ENCODE peak calls at places on chromosomes 11 and 22, in five cellular contexts. One of them, this sample, is unnamed.

GRCh38 chr11:120710354-120711187 is 199.0 kb downstream of the GRIK4 start:
- ATAC-seq in GM12878: peak; percentile 45
- ATAC-seq in upper lobe of left lung: peak; percentile 86
- ATAC-seq in HepG2: peak; percentile 90
- ATAC-seq in K562: no peak
- ATAC-seq in this sample: peak; percentile 81

GRCh38 chr11:17498058-17498457 is 21.4 kb upstream of the ABCC8 start:
- ATAC-seq in GM12878: no peak
- ATAC-seq in upper lobe of left lung: no peak
- ATAC-seq in HepG2: no peak
- ATAC-seq in K562: no peak
- ATAC-seq in this sample: no peak

GRCh38 chr11:95339554-95339953 is 108.6 kb upstream of the SESN3 start:
- ATAC-seq in GM12878: peak; percentile 56
- ATAC-seq in upper lobe of left lung: no peak
- ATAC-seq in HepG2: no peak
- ATAC-seq in K562: no peak
- ATAC-seq in this sample: no peak

GRCh38 chr11:43788394-43788793 is 92.2 kb upstream of the ALKBH3 start:
- ATAC-seq in GM12878: no peak
- ATAC-seq in upper lobe of left lung: peak; percentile 69
- ATAC-seq in HepG2: no peak
- ATAC-seq in K562: no peak
- ATAC-seq in this sample: no peak

GRCh38 chr22:42984397-42984796 is 30.6 kb downstream of the PACSIN2 start:
- ATAC-seq in GM12878: no peak
- ATAC-seq in upper lobe of left lung: no peak
- ATAC-seq in HepG2: no peak
- ATAC-seq in K562: no peak
- ATAC-seq in this sample: no peak

GRCh38 chr22:44625981-44626687 is 75.9 kb upstream of the PRR5 start:
- ATAC-seq in GM12878: peak; percentile 94
- ATAC-seq in upper lobe of left lung: peak; percentile 84
- ATAC-seq in HepG2: peak; percentile 81
- ATAC-seq in K562: peak; percentile 88
- ATAC-seq in this sample: peak; percentile 66

GRCh38 chr11:130865091-130865771 is 51.0 kb downstream of the SNX19 start:
- ATAC-seq in GM12878: no peak
- ATAC-seq in upper lobe of left lung: no peak
- ATAC-seq in HepG2: peak; percentile 74
- ATAC-seq in K562: peak; percentile 43
- ATAC-seq in this sample: no peak

GRCh38 chr22:44088976-44089570 is 65.0 kb downstream of the PARVB start:
- ATAC-seq in GM12878: no peak
- ATAC-seq in upper lobe of left lung: no peak
- ATAC-seq in HepG2: no peak
- ATAC-seq in K562: no peak
- ATAC-seq in this sample: no peak

GRCh38 chr11:88206746-88207145 is 31.5 kb upstream of the RAB38 start:
- ATAC-seq in GM12878: peak; percentile 83
- ATAC-seq in upper lobe of left lung: no peak
- ATAC-seq in HepG2: no peak
- ATAC-seq in K562: no peak
- ATAC-seq in this sample: no peak

GRCh38 chr11:61359541-61359940 is 2.1 kb downstream of the CYB561A3 start:
- ATAC-seq in GM12878: no peak
- ATAC-seq in upper lobe of left lung: no peak
- ATAC-seq in HepG2: no peak
- ATAC-seq in K562: no peak
- ATAC-seq in this sample: no peak

GRCh38 chr11:32817843-32818183 is 11.9 kb upstream of the PRRG4 start:
- ATAC-seq in GM12878: no peak
- ATAC-seq in upper lobe of left lung: no peak
- ATAC-seq in HepG2: no peak
- ATAC-seq in K562: no peak
- ATAC-seq in this sample: no peak

GRCh38 chr22:17121235-17122195 is at the start of gene TMEM121B:
- ATAC-seq in GM12878: no peak
- ATAC-seq in upper lobe of left lung: peak; percentile 73
- ATAC-seq in HepG2: peak; percentile 56
- ATAC-seq in K562: peak; percentile 49
- ATAC-seq in this sample: peak; percentile 28

GRCh38 chr11:61826930-61827572 is 1.0 kb upstream of the FADS2 start:
- ATAC-seq in GM12878: peak; percentile 27
- ATAC-seq in upper lobe of left lung: peak; percentile 15
- ATAC-seq in HepG2: no peak
- ATAC-seq in K562: no peak
- ATAC-seq in this sample: peak; percentile 1

GRCh38 chr11:73195191-73196007 is 22.7 kb upstream of the P2RY2 start:
- ATAC-seq in GM12878: no peak
- ATAC-seq in upper lobe of left lung: no peak
- ATAC-seq in HepG2: peak; percentile 29
- ATAC-seq in K562: no peak
- ATAC-seq in this sample: no peak

GRCh38 chr11:120212259-120212888 is 1.5 kb downstream of the OAF start:
- ATAC-seq in GM12878: no peak
- ATAC-seq in upper lobe of left lung: no peak
- ATAC-seq in HepG2: no peak
- ATAC-seq in K562: peak; percentile 6
- ATAC-seq in this sample: no peak

GRCh38 chr11:57477507-57478189 is 17.3 kb downstream of the RTN4RL2 start:
- ATAC-seq in GM12878: no peak
- ATAC-seq in upper lobe of left lung: peak; percentile 7
- ATAC-seq in HepG2: no peak
- ATAC-seq in K562: no peak
- ATAC-seq in this sample: no peak

GRCh38 chr11:36014499-36014898 is 70.6 kb downstream of the LDLRAD3 start:
- ATAC-seq in GM12878: peak; percentile 34
- ATAC-seq in upper lobe of left lung: no peak
- ATAC-seq in HepG2: no peak
- ATAC-seq in K562: no peak
- ATAC-seq in this sample: no peak

GRCh38 chr11:29783506-29783905 is 233.3 kb downstream of the KCNA4 start:
- ATAC-seq in GM12878: no peak
- ATAC-seq in upper lobe of left lung: no peak
- ATAC-seq in HepG2: no peak
- ATAC-seq in K562: no peak
- ATAC-seq in this sample: no peak

GRCh38 chr11:12390687-12391110 is 13.3 kb downstream of the PARVA start:
- ATAC-seq in GM12878: no peak
- ATAC-seq in upper lobe of left lung: peak; percentile 20
- ATAC-seq in HepG2: no peak
- ATAC-seq in K562: no peak
- ATAC-seq in this sample: peak; percentile 55

GRCh38 chr22:17717708-17718107 is 56.6 kb downstream of the BID start:
- ATAC-seq in GM12878: no peak
- ATAC-seq in upper lobe of left lung: no peak
- ATAC-seq in HepG2: no peak
- ATAC-seq in K562: no peak
- ATAC-seq in this sample: peak; percentile 68

GRCh38 chr22:48517039-48518030 is 1310.3 kb downstream of the BRD1 start:
- ATAC-seq in GM12878: no peak
- ATAC-seq in upper lobe of left lung: no peak
- ATAC-seq in HepG2: peak; percentile 83
- ATAC-seq in K562: no peak
- ATAC-seq in this sample: no peak

GRCh38 chr11:62182147-62182869 is 7.7 kb upstream of the SCGB1D1 start:
- ATAC-seq in GM12878: no peak
- ATAC-seq in upper lobe of left lung: no peak
- ATAC-seq in HepG2: no peak
- ATAC-seq in K562: no peak
- ATAC-seq in this sample: no peak

GRCh38 chr22:45980776-45981175 is 3.8 kb upstream of the WNT7B start:
- ATAC-seq in GM12878: no peak
- ATAC-seq in upper lobe of left lung: no peak
- ATAC-seq in HepG2: no peak
- ATAC-seq in K562: no peak
- ATAC-seq in this sample: no peak

GRCh38 chr22:45984316-45984916 is 7.5 kb upstream of the WNT7B start:
- ATAC-seq in GM12878: no peak
- ATAC-seq in upper lobe of left lung: no peak
- ATAC-seq in HepG2: no peak
- ATAC-seq in K562: no peak
- ATAC-seq in this sample: no peak

GRCh38 chr22:45978275-45978713 is 1.3 kb upstream of the WNT7B start:
- ATAC-seq in GM12878: no peak
- ATAC-seq in upper lobe of left lung: no peak
- ATAC-seq in HepG2: no peak
- ATAC-seq in K562: no peak
- ATAC-seq in this sample: no peak

GRCh38 chr22:45987462-45987861 is 10.5 kb upstream of the WNT7B start:
- ATAC-seq in GM12878: no peak
- ATAC-seq in upper lobe of left lung: no peak
- ATAC-seq in HepG2: no peak
- ATAC-seq in K562: no peak
- ATAC-seq in this sample: no peak

DNA sequence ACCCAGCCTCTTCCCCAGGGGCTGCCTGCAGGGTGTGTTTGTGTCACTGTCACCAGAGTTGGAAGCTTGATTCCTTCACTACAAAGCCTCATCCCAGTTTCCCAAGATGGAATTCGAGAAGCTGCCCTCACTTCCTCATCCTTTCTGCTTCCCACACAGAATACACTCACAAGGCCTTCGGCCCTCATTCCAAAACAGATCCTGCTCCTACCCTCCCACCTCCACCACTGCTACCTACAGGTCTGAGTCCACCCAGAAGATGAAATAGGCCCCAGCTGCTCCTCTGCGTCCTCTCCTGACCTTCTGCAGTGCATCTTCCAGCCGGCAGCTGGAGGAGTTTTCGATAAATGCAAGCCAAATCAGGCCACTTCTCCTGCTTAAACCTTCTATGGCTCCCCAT is 6.8 kb upstream of the WNT7B start:
- ATAC-seq in GM12878: no peak
- ATAC-seq in upper lobe of left lung: no peak
- ATAC-seq in HepG2: no peak
- ATAC-seq in K562: no peak
- ATAC-seq in this sample: no peak
- TF ChIP-seq EP300 in GM12878: no peak
- TF ChIP-seq EP300 in upper lobe of left lung: no peak
- TF ChIP-seq EP300 in HepG2: no peak
- TF ChIP-seq EP300 in K562: no peak
- TF ChIP-seq EP300 in this sample: no peak

GRCh38 chr11:76789443-76789719 is 6.2 kb downstream of the TSKU start:
- ATAC-seq in GM12878: no peak
- ATAC-seq in upper lobe of left lung: no peak
- ATAC-seq in HepG2: no peak
- ATAC-seq in K562: no peak
- ATAC-seq in this sample: no peak

GRCh38 chr11:76788661-76789442 is 5.7 kb downstream of the TSKU start:
- ATAC-seq in GM12878: no peak
- ATAC-seq in upper lobe of left lung: no peak
- ATAC-seq in HepG2: peak; percentile 27
- ATAC-seq in K562: no peak
- ATAC-seq in this sample: no peak

GRCh38 chr11:76786053-76787014 is 3.2 kb downstream of the TSKU start:
- ATAC-seq in GM12878: no peak
- ATAC-seq in upper lobe of left lung: no peak
- ATAC-seq in HepG2: no peak
- ATAC-seq in K562: no peak
- ATAC-seq in this sample: no peak

GRCh38 chr11:76787271-76787670 is 4.1 kb downstream of the TSKU start:
- ATAC-seq in GM12878: no peak
- ATAC-seq in upper lobe of left lung: no peak
- ATAC-seq in HepG2: no peak
- ATAC-seq in K562: no peak
- ATAC-seq in this sample: no peak

GRCh38 chr11:76787911-76788596 is 4.9 kb downstream of the TSKU start:
- ATAC-seq in GM12878: no peak
- ATAC-seq in upper lobe of left lung: peak; percentile 12
- ATAC-seq in HepG2: no peak
- ATAC-seq in K562: peak; percentile 77
- ATAC-seq in this sample: peak; percentile 16
- TF ChIP-seq POLR2A in GM12878: no peak
- TF ChIP-seq POLR2A in upper lobe of left lung: no peak
- TF ChIP-seq POLR2A in HepG2: no peak
- TF ChIP-seq POLR2A in K562: no peak
- TF ChIP-seq POLR2A in this sample: no peak

DNA sequence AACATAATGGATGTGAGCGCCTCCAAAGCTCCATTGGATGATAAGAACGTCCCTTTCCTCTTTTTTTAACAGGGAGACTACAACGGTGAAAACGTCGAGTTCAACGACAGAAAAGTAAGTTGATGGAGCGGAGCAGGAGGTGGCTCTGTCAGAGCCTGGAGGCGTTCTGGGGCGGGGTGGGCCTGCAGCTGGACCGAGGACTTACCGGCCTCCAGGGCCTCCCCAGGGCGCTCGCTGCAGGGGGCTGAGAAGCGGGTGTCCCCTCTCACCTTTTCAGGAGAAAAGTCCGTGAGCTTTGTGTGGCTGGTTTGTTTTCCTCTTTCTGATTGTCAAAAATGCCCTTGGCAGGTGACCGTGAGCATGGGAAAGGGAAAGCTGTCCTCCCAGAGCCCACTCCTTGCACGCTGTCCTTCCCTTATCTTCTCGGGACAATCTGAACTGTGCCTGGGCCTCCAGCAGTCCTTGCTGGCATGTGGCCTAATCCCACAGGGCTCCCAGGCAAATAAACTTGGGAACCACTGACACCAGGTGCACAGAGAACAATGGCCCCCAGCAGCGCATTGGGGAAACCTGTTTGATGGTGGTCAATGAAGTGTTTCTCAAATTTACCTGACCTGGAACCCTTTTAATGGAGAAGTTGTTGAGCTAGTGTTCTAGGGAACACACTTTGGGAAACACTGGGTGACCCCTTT is 38.4 kb downstream of the ANO1 start:
- ATAC-seq in GM12878: no peak
- ATAC-seq in upper lobe of left lung: no peak
- ATAC-seq in HepG2: no peak
- ATAC-seq in K562: no peak
- ATAC-seq in this sample: no peak
- TF ChIP-seq POLR2AphosphoS5 in GM12878: no peak
- TF ChIP-seq POLR2AphosphoS5 in upper lobe of left lung: no peak
- TF ChIP-seq POLR2AphosphoS5 in HepG2: no peak
- TF ChIP-seq POLR2AphosphoS5 in K562: no peak
- TF ChIP-seq POLR2AphosphoS5 in this sample: no peak

GRCh38 chr22:20981787-20982562 is at the start of gene LZTR1:
- ATAC-seq in GM12878: peak; percentile 95
- ATAC-seq in upper lobe of left lung: peak; percentile 96
- ATAC-seq in HepG2: peak; percentile 91
- ATAC-seq in K562: peak; percentile 96
- ATAC-seq in this sample: peak; percentile 92
- TF ChIP-seq EP300 in GM12878: no peak
- TF ChIP-seq EP300 in upper lobe of left lung: no peak
- TF ChIP-seq EP300 in HepG2: peak; percentile 13
- TF ChIP-seq EP300 in K562: no peak
- TF ChIP-seq EP300 in this sample: no peak

This sample was measured in gastroesophageal sphincter.